ENCODE peak calls at places on chromosomes 11 and 22, in four cellular contexts. X is neuronal stem cell, T is A549, U is neural progenitor cell. E is an unnamed sample.

GRCh38 chr11:2294340-2295290 is 7.1 kb downstream of the C11orf21 start:
- DNase-seq in X (no peak), T (no peak), U (peak; percentile 0), E (no peak)

GRCh38 chr22:23858484-23858815 is 775 bp downstream of the SLC2A11 start:
- DNase-seq in X (no peak), T (no peak), U (no peak), E (no peak)

GRCh38 chr22:20420157-20420842 is 17.3 kb downstream of the SCARF2 start:
- DNase-seq in X (no peak), T (no peak), U (no peak), E (no peak)

GRCh38 chr11:122367809-122368231 is 251.8 kb upstream of the BLID start:
- DNase-seq in X (no peak), T (no peak), U (peak; percentile 8), E (peak; percentile 52)

GRCh38 chr11:3087821-3088800 is 30.9 kb upstream of the CARS1 start:
- DNase-seq in X (no peak), T (no peak), U (no peak), E (no peak)

GRCh38 chr22:41603873-41604332 is 14.3 kb upstream of the PMM1 start:
- DNase-seq in X (no peak), T (no peak), U (no peak), E (no peak)

GRCh38 chr11:117627259-117627658 is 169.8 kb downstream of the DSCAML1 start:
- DNase-seq in X (no peak), T (no peak), U (no peak), E (no peak)

GRCh38 chr11:83349371-83349770 is 63.2 kb upstream of the CCDC90B start:
- DNase-seq in X (no peak), T (no peak), U (no peak), E (no peak)

GRCh38 chr11:111604392-111605009 is 2.3 kb downstream of the SIK2 start:
- DNase-seq in X (peak; percentile 40), T (peak; percentile 29), U (peak; percentile 79), E (peak; percentile 84)

GRCh38 chr11:10862446-10862845 is 4.6 kb upstream of the ZBED5 start:
- DNase-seq in X (no peak), T (no peak), U (no peak), E (no peak)

GRCh38 chr11:120013325-120014250 is 124.3 kb downstream of the TRIM29 start:
- DNase-seq in X (peak; percentile 54), T (peak; percentile 61), U (peak; percentile 87), E (peak; percentile 88)

GRCh38 chr11:103659138-103659734 is 377.2 kb upstream of the DDI1 start:
- DNase-seq in X (no peak), T (no peak), U (peak; percentile 35), E (peak; percentile 25)

GRCh38 chr11:47389577-47390072 is 11.3 kb upstream of the SPI1 start:
- DNase-seq in X (no peak), T (no peak), U (no peak), E (no peak)
- H3K4me3 ChIP-seq in X (no peak overlapping the region), T (no peak overlapping the region), U (no peak overlapping the region), E (no peak overlapping the region)

DNA sequence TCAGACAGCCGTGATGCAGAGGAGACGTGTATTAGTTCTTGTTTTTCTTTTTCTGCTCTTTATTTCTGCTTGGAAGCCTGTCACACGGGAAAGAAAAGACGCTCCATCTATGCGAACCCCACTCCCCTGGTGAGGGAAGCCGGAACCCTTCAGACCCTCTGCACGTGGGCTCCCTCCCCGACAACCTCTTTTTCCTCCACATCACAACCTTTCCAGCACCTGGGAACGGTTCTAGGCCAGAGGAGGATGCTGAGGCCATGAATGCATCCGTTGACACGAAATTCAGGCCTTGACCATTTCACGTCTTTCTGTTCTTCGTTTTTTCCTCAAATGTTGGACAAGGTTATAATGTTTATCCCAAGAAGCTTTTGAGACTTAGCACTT is 85.3 kb upstream of the WNT7B start:
- DNase-seq in X (no peak), T (no peak), U (no peak), E (no peak)
- H3K4me3 ChIP-seq in X (no peak overlapping the region), T (no peak overlapping the region), U (no peak overlapping the region), E (no peak overlapping the region)

GRCh38 chr11:60971520-60971919 is at the start of gene CD6:
- DNase-seq in X (no peak), T (no peak), U (no peak), E (no peak)
- H3K4me3 ChIP-seq in X (no peak within 1 kb of the TSS), T (no peak within 1 kb of the TSS), U (no peak within 1 kb of the TSS), E (no peak within 1 kb of the TSS)

DNA sequence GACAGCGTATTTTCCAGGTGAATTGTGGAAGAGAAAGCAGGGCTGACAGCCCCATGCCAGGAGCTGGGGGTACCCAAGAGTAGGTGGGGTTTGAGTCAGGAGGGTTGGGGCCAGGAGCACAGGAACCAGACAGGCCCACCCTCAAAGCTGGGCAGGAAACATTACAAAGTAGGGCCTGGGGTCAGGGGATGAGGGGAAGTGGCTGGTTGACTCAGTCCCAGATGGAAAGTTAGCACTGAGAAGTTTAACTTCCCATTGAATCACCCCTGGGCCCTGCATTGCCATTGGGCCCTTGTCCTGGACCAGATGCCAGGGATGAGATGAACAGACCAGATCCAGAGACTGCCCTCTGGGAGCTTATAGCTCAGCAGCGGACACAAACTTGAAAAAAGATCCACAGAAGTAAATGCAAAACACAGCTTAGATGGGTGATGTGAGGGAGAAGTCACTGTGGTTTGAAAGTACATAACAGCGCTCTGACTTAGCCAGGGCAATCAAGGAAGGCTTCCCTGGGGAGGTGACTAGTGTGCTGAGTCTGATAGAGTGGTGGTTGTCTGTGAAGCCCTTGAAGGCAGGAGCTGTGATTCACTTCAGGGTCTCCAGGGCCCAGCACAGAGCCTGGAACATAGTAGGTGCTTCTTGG is 2.2 kb downstream of the MAFF start:
- DNase-seq in X (no peak), T (no peak), U (no peak), E (no peak)
- H3K4me3 ChIP-seq in X (peak overlapping the region; percentile 69), T (peak overlapping the region; percentile 67), U (no peak overlapping the region), E (no peak overlapping the region)

GRCh38 chr22:39612811-39613548 is 42.4 kb downstream of the CACNA1I start:
- DNase-seq in X (no peak), T (no peak), U (no peak), E (no peak)
- H3K4me3 ChIP-seq in X (no peak overlapping the region), T (no peak overlapping the region), U (no peak overlapping the region), E (no peak overlapping the region)

DNA sequence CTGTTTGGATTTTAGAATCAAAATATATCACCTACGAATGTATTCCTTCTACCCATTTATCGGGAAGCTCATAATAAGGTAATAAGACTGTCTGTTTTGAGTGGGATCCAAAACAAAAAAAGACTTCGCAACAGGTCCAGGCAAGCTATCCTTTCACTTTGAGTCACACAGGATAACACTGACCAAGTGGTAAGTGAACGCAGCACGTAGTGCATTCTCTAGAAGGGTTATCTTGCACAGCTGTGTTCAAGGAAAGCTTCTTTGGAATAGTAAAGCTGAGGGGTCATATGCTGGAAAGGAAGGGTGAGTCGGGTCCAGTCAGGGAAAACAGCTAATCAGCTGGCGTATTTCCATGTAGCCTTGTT is 22.3 kb upstream of the NRGN start:
- DNase-seq in X (no peak), T (no peak), U (no peak), E (no peak)
- H3K4me3 ChIP-seq in X (peak overlapping the region; percentile 53), T (no peak overlapping the region), U (peak overlapping the region; percentile 52), E (no peak overlapping the region)

DNA sequence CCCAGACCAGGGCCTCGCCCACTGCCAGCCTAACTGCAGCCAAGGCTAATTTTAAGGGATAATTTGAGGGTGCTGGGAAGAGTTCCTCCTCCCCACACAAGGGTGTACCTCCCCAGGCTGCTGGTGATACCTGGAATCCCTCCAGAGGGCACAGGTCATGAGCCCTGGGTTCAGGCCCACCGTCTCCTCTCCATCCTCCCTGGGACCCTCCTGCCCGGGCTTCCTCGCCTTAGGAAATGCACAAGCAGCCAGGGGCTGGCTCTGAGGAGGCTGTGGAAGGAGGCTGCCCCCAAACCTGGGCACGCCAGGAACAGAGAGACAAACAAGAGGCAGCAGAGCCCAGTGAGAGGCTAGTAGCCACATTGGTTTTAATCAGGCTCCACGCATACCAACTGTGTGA is 16.6 kb upstream of the TSKU start:
- DNase-seq in X (no peak), T (no peak), U (no peak), E (no peak)
- H3K4me3 ChIP-seq in X (no peak overlapping the region), T (no peak overlapping the region), U (no peak overlapping the region), E (no peak overlapping the region)

DNA sequence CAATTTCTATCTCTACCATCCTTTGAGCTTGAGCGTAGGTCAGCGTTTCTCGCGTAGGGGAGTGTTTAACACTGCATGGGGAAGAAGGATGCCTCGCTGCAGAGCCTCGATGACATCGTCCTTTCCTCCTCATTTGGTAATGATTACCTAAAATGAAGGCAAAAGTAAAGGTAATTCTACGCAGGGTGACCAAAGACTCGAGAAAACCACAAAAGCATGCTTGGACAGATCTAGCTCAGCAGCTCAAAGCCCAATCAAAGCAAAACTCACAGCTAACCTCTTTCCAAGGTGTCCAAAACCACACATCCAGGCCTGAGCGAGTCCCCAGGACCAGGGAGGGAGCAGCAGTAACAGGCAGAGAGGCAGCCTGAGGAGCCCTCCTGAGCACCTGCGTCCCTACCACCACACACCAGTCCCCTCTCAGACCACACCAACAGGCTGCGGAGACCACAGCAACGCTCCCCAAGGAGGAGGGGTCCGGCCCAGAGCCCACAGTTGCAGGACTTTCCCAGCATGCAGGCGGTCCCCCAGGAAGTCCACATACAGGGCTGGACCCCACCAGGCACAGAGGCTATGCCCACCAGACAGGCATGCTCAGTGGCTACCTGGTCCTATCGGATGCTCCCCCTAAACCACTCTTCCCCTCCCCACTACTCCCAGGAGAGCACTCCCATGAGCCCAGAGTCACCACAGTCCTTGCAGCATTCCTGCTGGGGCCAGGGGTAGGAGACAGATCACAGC is 3.3 kb downstream of the BRD1 start:
- DNase-seq in X (no peak), T (no peak), U (no peak), E (no peak)
- H3K4me3 ChIP-seq in X (no peak overlapping the region), T (no peak overlapping the region), U (no peak overlapping the region), E (no peak overlapping the region)

E was measured in A673.